ENCODE peak calls at places on chromosome 17, in eight cellular contexts. Y, A, T, Z, H, C, E and X are unnamed samples.

GRCh38 chr17:68184816-68185436 is 62.9 kb upstream of the AMZ2 start:
- DNase-seq in Y (no peak), A (no peak), T (no peak), Z (no peak), H (no peak), C (peak), E (no peak), X (no peak)

GRCh38 chr17:6110592-6110991 is 40.4 kb downstream of the WSCD1 start:
- DNase-seq in Y (no peak), A (no peak), T (no peak), Z (no peak), H (peak), C (no peak), E (no peak), X (no peak)

GRCh38 chr17:83007504-83008475 is 71.6 kb upstream of the METRNL start:
- DNase-seq in Y (no peak), A (no peak), T (no peak), Z (no peak), H (no peak), C (no peak), E (no peak), X (no peak)

GRCh38 chr17:42422958-42423712 is at the start of gene CAVIN1:
- DNase-seq in Y (peak), A (peak), T (peak), Z (peak), H (no peak), C (peak), E (peak), X (peak)

GRCh38 chr17:30950669-30951399 is 20.0 kb upstream of the RNF135 start:
- DNase-seq in Y (no peak), A (peak), T (peak), Z (peak), H (no peak), C (no peak), E (peak), X (peak)

GRCh38 chr17:20171741-20172377 is 162.7 kb downstream of the SPECC1 start:
- DNase-seq in Y (no peak), A (no peak), T (no peak), Z (no peak), H (no peak), C (no peak), E (no peak), X (no peak)

GRCh38 chr17:51060396-51060795 is 60.3 kb downstream of the SPAG9 start:
- DNase-seq in Y (no peak), A (no peak), T (peak), Z (no peak), H (no peak), C (no peak), E (no peak), X (no peak)

GRCh38 chr17:41655611-41656111 is 31.3 kb upstream of the KRT17 start:
- DNase-seq in Y (no peak), A (peak), T (peak), Z (no peak), H (no peak), C (no peak), E (no peak), X (peak)

GRCh38 chr17:44191389-44191788 is 4.6 kb downstream of the TMUB2 start:
- DNase-seq in Y (no peak), A (no peak), T (no peak), Z (no peak), H (no peak), C (no peak), E (no peak), X (no peak)

GRCh38 chr17:62781356-62781755 is 26.8 kb downstream of the MARCHF10 start:
- DNase-seq in Y (no peak), A (no peak), T (no peak), Z (no peak), H (no peak), C (no peak), E (no peak), X (no peak)

GRCh38 chr17:37493249-37494027 is 3.7 kb downstream of the DUSP14 start:
- DNase-seq in Y (peak), A (no peak), T (no peak), Z (no peak), H (no peak), C (no peak), E (no peak), X (no peak)

GRCh38 chr17:31297090-31297489 is at the start of gene OMG:
- DNase-seq in Y (no peak), A (no peak), T (no peak), Z (no peak), H (no peak), C (no peak), E (no peak), X (no peak)

GRCh38 chr17:45332989-45333701 is 16.3 kb upstream of the MAP3K14 start:
- DNase-seq in Y (no peak), A (no peak), T (peak), Z (no peak), H (no peak), C (no peak), E (peak), X (no peak)

GRCh38 chr17:17789410-17789809 is 47.4 kb downstream of the SREBF1 start:
- DNase-seq in Y (no peak), A (no peak), T (no peak), Z (no peak), H (no peak), C (no peak), E (no peak), X (no peak)

GRCh38 chr17:64950871-64951270 is 31.6 kb upstream of the LRRC37A3 start:
- DNase-seq in Y (no peak), A (no peak), T (no peak), Z (no peak), H (no peak), C (no peak), E (no peak), X (no peak)

GRCh38 chr17:65423346-65424140 is 137.9 kb downstream of the AXIN2 start:
- DNase-seq in Y (no peak), A (no peak), T (no peak), Z (no peak), H (no peak), C (no peak), E (no peak), X (no peak)

GRCh38 chr17:20043034-20043433 is 33.9 kb downstream of the SPECC1 start:
- DNase-seq in Y (no peak), A (no peak), T (no peak), Z (no peak), H (no peak), C (no peak), E (no peak), X (no peak)

GRCh38 chr17:69501591-69502468 is 87.3 kb downstream of the MAP2K6 start:
- DNase-seq in Y (no peak), A (no peak), T (peak), Z (peak), H (no peak), C (no peak), E (peak), X (peak)

GRCh38 chr17:29444589-29444988 is 54.4 kb downstream of the TAOK1 start:
- DNase-seq in Y (no peak), A (no peak), T (no peak), Z (no peak), H (no peak), C (no peak), E (no peak), X (no peak)

GRCh38 chr17:42361781-42362186 is 26.5 kb downstream of the STAT3 start:
- DNase-seq in Y (no peak), A (no peak), T (no peak), Z (no peak), H (no peak), C (no peak), E (peak), X (no peak)

GRCh38 chr17:30173649-30174048 is 57.0 kb downstream of the NSRP1 start:
- DNase-seq in Y (no peak), A (no peak), T (no peak), Z (no peak), H (peak), C (no peak), E (no peak), X (no peak)

GRCh38 chr17:80107231-80108021 is 6.0 kb downstream of the GAA start:
- DNase-seq in Y (no peak), A (no peak), T (no peak), Z (no peak), H (no peak), C (no peak), E (no peak), X (no peak)

GRCh38 chr17:6455321-6455705 is 11.1 kb downstream of the PIMREG start:
- DNase-seq in Y (no peak), A (no peak), T (peak), Z (no peak), H (no peak), C (peak), E (no peak), X (no peak)

GRCh38 chr17:45243750-45244149 is 18.1 kb downstream of the SPATA32 start:
- DNase-seq in Y (no peak), A (no peak), T (no peak), Z (no peak), H (no peak), C (no peak), E (no peak), X (no peak)

GRCh38 chr17:42251115-42251514 is 25.1 kb downstream of the STAT5B start:
- DNase-seq in Y (no peak), A (no peak), T (no peak), Z (no peak), H (no peak), C (no peak), E (no peak), X (no peak)

GRCh38 chr17:49646391-49647255 is 31.3 kb downstream of the SPOP start:
- DNase-seq in Y (peak), A (no peak), T (peak), Z (peak), H (peak), C (no peak), E (peak), X (no peak)

GRCh38 chr17:29155235-29155965 is 24.8 kb downstream of the MYO18A start:
- DNase-seq in Y (peak), A (no peak), T (peak), Z (peak), H (no peak), C (no peak), E (no peak), X (no peak)

GRCh38 chr17:79792984-79793923 is 3.6 kb downstream of the CBX8 start:
- DNase-seq in Y (no peak), A (no peak), T (no peak), Z (no peak), H (no peak), C (no peak), E (no peak), X (no peak)

GRCh38 chr17:56594528-56595418 is 1.3 kb downstream of the NOG start:
- DNase-seq in Y (no peak), A (no peak), T (peak), Z (no peak), H (no peak), C (no peak), E (peak), X (no peak)

GRCh38 chr17:39664581-39665561 is at the start of gene TCAP:
- DNase-seq in Y (no peak), A (no peak), T (no peak), Z (no peak), H (no peak), C (no peak), E (peak), X (no peak)

GRCh38 chr17:39667262-39668140 is 752 bp upstream of the PNMT start:
- DNase-seq in Y (no peak), A (no peak), T (no peak), Z (no peak), H (no peak), C (no peak), E (peak), X (no peak)

GRCh38 chr17:39666601-39667261 is 1.5 kb upstream of the PNMT start:
- DNase-seq in Y (no peak), A (no peak), T (no peak), Z (no peak), H (no peak), C (no peak), E (peak), X (no peak)

GRCh38 chr17:39665642-39666221 is 583 bp downstream of the TCAP start:
- DNase-seq in Y (no peak), A (no peak), T (no peak), Z (no peak), H (no peak), C (no peak), E (peak), X (no peak)

DNA sequence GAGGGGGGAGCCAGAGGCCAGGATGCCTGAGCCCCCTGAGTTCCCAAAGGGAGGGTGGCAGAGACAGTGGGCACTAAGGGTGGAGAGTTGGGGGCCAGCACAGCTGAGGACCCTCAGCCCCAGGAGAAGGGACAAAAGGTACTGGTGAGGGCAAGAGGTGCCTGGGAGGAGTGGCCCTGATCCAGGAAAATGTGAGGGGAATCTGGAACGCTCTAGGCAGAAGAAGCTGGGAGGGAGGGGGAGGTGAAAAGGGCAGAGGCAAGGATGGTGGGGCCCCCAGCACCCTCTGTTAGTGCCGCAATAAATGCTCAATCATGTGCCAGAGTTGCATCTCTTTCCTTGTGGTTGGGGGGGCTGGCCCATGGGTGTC is 1.1 kb downstream of the TCAP start:
- DNase-seq in Y (no peak), A (no peak), T (no peak), Z (no peak), H (no peak), C (no peak), E (no peak), X (no peak)
- H3K4me3 ChIP-seq in Y (no peak), A (no peak), T (no peak), Z (no peak), H (no peak), C (no peak), E (peak), X (no peak)

GRCh38 chr17:35213412-35213925 is 19.3 kb upstream of the SLC35G3 start:
- DNase-seq in Y (no peak), A (no peak), T (no peak), Z (no peak), H (no peak), C (no peak), E (no peak), X (no peak)

GRCh38 chr17:35214631-35215273 is 20.6 kb upstream of the SLC35G3 start:
- DNase-seq in Y (no peak), A (no peak), T (no peak), Z (no peak), H (peak), C (no peak), E (no peak), X (no peak)

GRCh38 chr17:35214192-35214591 is 20.0 kb upstream of the SLC35G3 start:
- DNase-seq in Y (no peak), A (no peak), T (no peak), Z (no peak), H (no peak), C (peak), E (no peak), X (no peak)

GRCh38 chr17:35210741-35211140 is 16.5 kb upstream of the SLC35G3 start:
- DNase-seq in Y (no peak), A (no peak), T (no peak), Z (no peak), H (no peak), C (no peak), E (no peak), X (no peak)

DNA sequence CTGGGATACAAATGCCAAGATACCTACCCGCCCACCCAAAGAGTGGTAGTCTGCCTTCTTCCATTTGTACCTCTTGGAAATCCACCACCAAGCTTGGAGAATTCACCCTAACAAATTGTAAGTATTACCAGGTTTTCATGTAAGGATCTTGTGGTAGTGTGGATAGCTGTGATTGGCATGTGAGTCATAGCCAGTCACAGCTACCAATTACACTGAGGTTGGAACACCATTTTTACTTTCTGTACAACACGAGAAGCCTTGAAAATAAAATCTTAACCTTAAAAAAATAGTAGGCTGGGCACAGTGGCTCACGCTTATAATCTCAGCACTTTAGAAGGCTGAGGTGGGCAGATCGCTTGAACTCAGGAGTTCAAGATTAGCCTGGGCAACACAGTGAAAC is 18.5 kb upstream of the SLC35G3 start:
- DNase-seq in Y (no peak), A (no peak), T (no peak), Z (no peak), H (no peak), C (no peak), E (no peak), X (no peak)
- TF ChIP-seq CTCF in Y (no peak), A (no peak), T (no peak), Z (no peak), H (no peak), C (no peak), E (no peak), X (no peak)

GRCh38 chr17:8154608-8155152 is 2.5 kb upstream of the PER1 start:
- DNase-seq in Y (no peak), A (no peak), T (no peak), Z (no peak), H (no peak), C (no peak), E (no peak), X (no peak)
- TF ChIP-seq POLR2A in Y (no peak), A (peak), T (peak), Z (no peak), H (no peak), C (peak), E (no peak), X (no peak)

GRCh38 chr17:47694018-47694817 is at the start of gene TBKBP1:
- DNase-seq in Y (no peak), A (no peak), T (peak), Z (peak), H (no peak), C (peak), E (peak), X (no peak)

GRCh38 chr17:47692137-47692894 is 1.6 kb upstream of the TBKBP1 start:
- DNase-seq in Y (no peak), A (no peak), T (no peak), Z (no peak), H (no peak), C (no peak), E (peak), X (no peak)

GRCh38 chr17:47694818-47695663 is 1.1 kb downstream of the TBKBP1 start:
- DNase-seq in Y (no peak), A (peak), T (peak), Z (peak), H (no peak), C (peak), E (peak), X (peak)

GRCh38 chr17:47693667-47694017 is 319 bp upstream of the TBKBP1 start:
- DNase-seq in Y (no peak), A (no peak), T (no peak), Z (no peak), H (no peak), C (no peak), E (no peak), X (peak)

DNA sequence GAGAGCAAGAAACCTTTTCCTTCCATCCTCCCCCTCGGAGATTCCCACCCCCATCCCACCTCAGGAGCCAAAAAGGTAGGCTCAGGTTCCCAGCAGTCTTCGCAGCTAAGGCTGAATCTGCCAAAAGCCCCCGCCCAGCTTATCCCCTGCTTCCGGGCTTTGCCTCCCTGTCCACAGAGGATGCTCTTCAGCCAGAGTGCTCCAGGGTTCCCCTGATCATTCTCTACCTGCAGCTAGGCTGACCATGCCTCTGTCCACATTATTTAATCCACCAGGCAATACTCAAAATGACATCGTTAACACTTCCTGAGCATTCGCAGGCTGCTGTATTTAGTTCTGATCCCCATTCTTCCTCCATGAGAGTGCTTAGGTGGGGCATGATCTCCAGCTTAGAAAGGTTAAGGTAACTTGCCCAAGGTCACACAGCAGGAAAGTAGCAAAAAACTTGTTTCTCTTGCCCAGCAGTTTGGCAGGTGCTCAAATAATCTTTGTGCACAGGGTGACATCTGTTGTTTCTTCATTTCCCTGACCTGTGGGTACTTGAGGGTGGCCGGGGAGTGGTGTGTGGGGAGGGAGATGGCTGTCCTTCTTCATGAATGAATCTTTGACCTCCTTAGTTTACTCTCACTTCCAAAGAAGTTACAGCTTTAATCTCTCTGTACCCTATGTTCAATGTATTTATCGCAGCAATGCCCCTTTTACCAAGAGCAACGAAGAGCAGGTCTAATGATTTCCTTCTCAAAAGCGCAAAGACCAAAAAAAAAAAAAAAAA is 880 bp upstream of the TBKBP1 start:
- DNase-seq in Y (no peak), A (no peak), T (peak), Z (no peak), H (no peak), C (no peak), E (peak), X (no peak)
- H3K4me3 ChIP-seq in Y (peak), A (peak), T (peak), Z (peak), H (peak), C (peak), E (peak), X (peak)

GRCh38 chr17:74810699-74811485 is 34.7 kb upstream of the NAT9 start:
- DNase-seq in Y (no peak), A (no peak), T (no peak), Z (no peak), H (no peak), C (no peak), E (no peak), X (no peak)
- TF ChIP-seq CTCF in Y (no peak), A (no peak), T (no peak), Z (no peak), H (no peak), C (no peak), E (no peak), X (no peak)

GRCh38 chr17:78316867-78317816 is 42.7 kb downstream of the SOCS3 start:
- DNase-seq in Y (no peak), A (no peak), T (peak), Z (no peak), H (peak), C (no peak), E (no peak), X (peak)
- TF ChIP-seq POLR2A in Y (no peak), A (no peak), T (no peak), Z (no peak), H (no peak), C (peak), E (no peak), X (no peak)